ENCODE peak calls at places on chromosomes 6 and 20, in four cellular contexts. D, B, A and R are unnamed samples.

GRCh38 chr20:34744340-34744739 is 40.2 kb downstream of the TP53INP2 start:
- DNase-seq in A (no peak), B (no peak), D (no peak), R (no peak)

GRCh38 chr6:116298273-116298672 is 18.5 kb upstream of the TSPYL1 start:
- DNase-seq in D (no peak), B (no peak), A (no peak), R (no peak)

GRCh38 chr6:82866446-82866845 is 199.2 kb downstream of the UBE3D start:
- DNase-seq in B (no peak), D (no peak), A (no peak), R (no peak)

GRCh38 chr6:41548841-41549642 is 2.9 kb downstream of the FOXP4 start:
- DNase-seq in B (no peak), D (no peak), A (no peak), R (no peak)

GRCh38 chr6:7975764-7976146 is 65.2 kb upstream of the TXNDC5 start:
- DNase-seq in A (no peak), B (peak), D (no peak), R (no peak)

GRCh38 chr6:108801331-108801730 is 46.9 kb upstream of the ARMC2 start:
- DNase-seq in A (no peak), B (no peak), D (no peak), R (no peak)

GRCh38 chr6:36997811-36998722 is 7.4 kb upstream of the FGD2 start:
- DNase-seq in D (no peak), A (no peak), B (no peak), R (no peak)

GRCh38 chr6:30857537-30857936 is 26.8 kb upstream of the DDR1 start:
- DNase-seq in D (no peak), B (no peak), A (no peak), R (no peak)

GRCh38 chr6:399785-400517 is 8.4 kb downstream of the IRF4 start:
- DNase-seq in B (peak), D (peak), A (no peak), R (peak)

GRCh38 chr6:3455490-3456394 is 1.1 kb downstream of the SLC22A23 start:
- DNase-seq in A (peak), B (peak), D (no peak), R (peak)